ENCODE peak calls at places on chromosomes 7 and 10, in seven cellular contexts. X is cardiac fibroblast, J is SK-N-SH, Q is AG04449, D is GM12865, N is fibroblast of lung, M is mucosa of descending colon. Y is an unnamed sample.

GRCh38 chr10:126561499-126562208 is 108.8 kb downstream of the C10orf90 start:
- DNase-seq in X (no peak), J (no peak), Q (no peak), D (no peak), N (no peak), M (no peak), Y (no peak)

GRCh38 chr10:5364365-5364764 is 401 bp upstream of the UCN3 start:
- DNase-seq in X (no peak), J (no peak), Q (no peak), D (no peak), N (no peak), M (no peak), Y (no peak)

GRCh38 chr10:21173964-21174669 is 277.0 kb upstream of the NEBL start:
- DNase-seq in X (peak), J (peak), Q (no peak), D (peak), N (no peak), M (peak), Y (no peak)

GRCh38 chr10:103618027-103618385 is 124.5 kb downstream of the NEURL1 start:
- DNase-seq in X (no peak), J (no peak), Q (no peak), D (no peak), N (no peak), M (no peak), Y (no peak)

GRCh38 chr7:55977831-55978230 is 13.4 kb downstream of the NIPSNAP2 start:
- DNase-seq in X (peak), J (no peak), Q (peak), D (no peak), N (peak), M (no peak), Y (peak)

GRCh38 chr7:101248276-101248675 is 3.4 kb upstream of the FIS1 start:
- DNase-seq in X (no peak), J (no peak), Q (no peak), D (no peak), N (no peak), M (no peak), Y (no peak)

GRCh38 chr10:22805304-22805703 is 90.9 kb upstream of the PIP4K2A start:
- DNase-seq in X (peak), J (peak), Q (no peak), D (no peak), N (peak), M (peak), Y (peak)

GRCh38 chr7:17307033-17307432 is 8.6 kb downstream of the AHR start:
- DNase-seq in X (no peak), J (no peak), Q (no peak), D (no peak), N (peak), M (no peak), Y (no peak)

GRCh38 chr10:49745756-49746155 is 16.4 kb downstream of the OGDHL start:
- DNase-seq in X (no peak), J (no peak), Q (no peak), D (no peak), N (no peak), M (no peak), Y (no peak)

DNA sequence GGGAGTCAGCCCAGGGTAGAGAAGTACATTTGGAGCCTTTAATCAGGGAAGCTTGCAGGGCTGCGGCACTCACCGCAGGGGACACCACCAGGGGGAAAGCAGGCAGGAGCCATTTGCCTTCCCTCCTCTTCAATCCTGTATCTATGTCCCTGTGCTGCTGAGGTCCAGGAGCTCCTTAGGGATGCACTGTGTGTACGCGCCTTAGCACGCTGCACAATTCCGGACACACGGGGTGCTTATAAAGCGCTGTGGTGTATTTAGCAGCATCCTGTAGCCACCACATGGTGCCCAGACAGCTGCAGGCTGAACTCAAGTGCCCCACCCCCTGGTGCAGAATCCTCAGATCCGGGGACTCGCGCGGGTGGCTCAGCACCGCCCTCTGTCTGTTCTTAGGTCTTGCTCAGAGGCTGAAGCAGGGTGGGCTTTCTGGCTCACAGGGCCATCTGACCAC is 421.4 kb downstream of the SDK1 start:
- DNase-seq in X (peak), J (peak), Q (no peak), D (no peak), N (peak), M (peak), Y (peak)
- TF ChIP-seq CTCF in X (peak), J (no peak), Q (no peak), D (no peak), N (no peak), M (no peak), Y (peak)

DNA sequence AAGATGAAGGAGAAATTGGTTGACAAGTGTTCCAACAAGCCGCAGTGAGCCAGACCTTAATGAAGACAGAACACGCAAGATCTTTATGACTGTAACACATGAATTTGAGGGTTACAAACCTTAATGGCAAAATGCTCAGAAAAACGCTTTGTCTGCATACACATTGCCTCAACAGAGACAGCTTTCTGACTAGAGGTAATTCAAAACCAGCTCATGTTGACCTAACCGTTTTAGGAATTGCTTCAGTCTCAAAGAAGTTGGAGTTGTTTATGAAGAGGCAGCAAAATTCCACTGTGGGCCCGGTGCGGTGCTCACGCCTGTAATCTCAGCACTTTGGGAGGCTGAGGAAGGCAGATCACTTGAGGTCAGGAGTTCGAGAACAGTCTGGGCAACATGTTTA is 2.2 kb upstream of the GTF2I start:
- DNase-seq in X (no peak), J (no peak), Q (no peak), D (no peak), N (no peak), M (no peak), Y (no peak)
- H3K4me3 ChIP-seq in X (no peak), J (no peak), Q (no peak), D (no peak), N (no peak), M (no peak), Y (no peak)

DNA sequence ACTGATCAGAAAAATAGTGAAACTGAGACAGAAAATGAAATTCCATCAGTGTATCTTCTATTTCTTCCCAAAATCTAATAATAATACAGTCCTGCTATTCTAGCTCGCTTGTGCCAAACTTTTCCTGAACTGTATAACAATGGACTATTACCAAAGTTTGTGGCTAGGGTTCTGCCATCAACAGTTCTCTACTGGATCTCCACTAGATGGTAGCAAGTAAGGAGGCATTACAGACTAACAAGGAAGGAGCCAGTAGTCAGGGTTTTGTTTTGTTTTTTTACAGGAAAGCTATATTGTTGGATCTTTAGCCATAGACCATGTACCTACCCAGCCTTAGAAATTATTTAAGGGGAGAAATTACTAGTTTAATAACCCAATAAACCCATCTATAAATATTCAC is 10.8 kb downstream of the MTERF1 start:
- DNase-seq in X (no peak), J (no peak), Q (no peak), D (no peak), N (no peak), M (no peak), Y (no peak)
- TF ChIP-seq CTCF in X (peak), J (peak), Q (no peak), D (no peak), N (no peak), M (no peak), Y (no peak)

GRCh38 chr7:130494480-130494879 is 2.6 kb downstream of the MEST start:
- DNase-seq in X (no peak), J (no peak), Q (no peak), D (no peak), N (peak), M (no peak), Y (no peak)
- H3K4me3 ChIP-seq in X (peak), J (no peak), Q (peak), D (no peak), N (peak), M (no peak), Y (peak)

DNA sequence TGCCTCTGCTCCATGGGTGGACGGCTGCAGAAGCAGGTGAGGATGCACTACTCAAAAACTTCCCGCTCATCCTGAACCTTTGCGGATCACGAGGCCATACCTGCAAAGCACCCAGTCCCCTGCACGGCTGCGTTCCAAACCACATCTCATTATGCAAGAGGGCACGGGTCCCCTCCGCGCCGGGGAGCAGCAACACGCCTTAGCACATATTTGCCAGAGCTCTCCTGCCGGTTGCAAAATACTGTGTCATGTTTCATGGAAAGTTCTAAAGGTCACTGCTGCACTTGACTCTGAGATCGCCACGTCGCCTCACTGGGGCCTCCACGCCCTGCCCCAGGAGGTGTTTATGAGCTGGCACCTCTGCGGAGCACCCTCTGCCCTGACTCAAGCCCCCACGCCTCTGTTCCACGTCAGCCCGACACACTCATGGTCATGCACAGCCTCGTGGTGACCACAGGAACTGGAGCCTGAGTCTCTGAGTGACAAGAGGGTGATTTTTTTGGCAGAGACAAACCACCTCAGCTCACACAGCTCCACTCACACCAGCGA is 131.8 kb downstream of the PRKAG2 start:
- DNase-seq in X (peak), J (no peak), Q (no peak), D (no peak), N (peak), M (peak), Y (peak)
- TF ChIP-seq CTCF in X (peak), J (peak), Q (peak), D (peak), N (peak), M (peak), Y (peak)

DNA sequence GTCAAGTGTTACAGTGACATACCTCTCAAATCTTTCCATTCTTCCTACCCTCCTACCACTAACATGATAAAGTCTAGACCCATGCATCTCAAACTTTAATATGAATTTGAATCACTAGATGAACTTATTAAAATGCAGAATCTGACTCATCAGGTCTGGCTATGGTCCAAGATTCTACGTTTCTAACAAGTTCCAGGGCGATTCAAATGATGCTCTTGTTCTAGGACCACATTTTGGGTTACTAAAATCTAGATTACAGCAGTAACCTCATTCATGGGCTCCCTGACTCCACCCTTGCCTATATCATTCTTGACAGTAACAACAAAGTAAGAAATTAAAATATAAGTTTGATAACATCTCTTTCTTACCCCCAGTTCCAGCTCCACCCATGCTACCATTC is 124.8 kb upstream of the LSM8 start:
- DNase-seq in X (peak), J (no peak), Q (no peak), D (no peak), N (peak), M (no peak), Y (peak)
- H3K4me3 ChIP-seq in X (no peak), J (no peak), Q (no peak), D (no peak), N (no peak), M (no peak), Y (no peak)

GRCh38 chr10:19168584-19168983 is 120.0 kb downstream of the MALRD1 start:
- DNase-seq in X (no peak), J (peak), Q (no peak), D (no peak), N (peak), M (no peak), Y (no peak)
- TF ChIP-seq CTCF in X (peak), J (peak), Q (no peak), D (no peak), N (no peak), M (no peak), Y (peak)

GRCh38 chr7:96675548-96675947 is 34.1 kb downstream of the SEM1 start:
- DNase-seq in X (peak), J (no peak), Q (no peak), D (no peak), N (no peak), M (no peak), Y (no peak)
- H3K4me3 ChIP-seq in X (no peak), J (no peak), Q (no peak), D (no peak), N (no peak), M (no peak), Y (no peak)

DNA sequence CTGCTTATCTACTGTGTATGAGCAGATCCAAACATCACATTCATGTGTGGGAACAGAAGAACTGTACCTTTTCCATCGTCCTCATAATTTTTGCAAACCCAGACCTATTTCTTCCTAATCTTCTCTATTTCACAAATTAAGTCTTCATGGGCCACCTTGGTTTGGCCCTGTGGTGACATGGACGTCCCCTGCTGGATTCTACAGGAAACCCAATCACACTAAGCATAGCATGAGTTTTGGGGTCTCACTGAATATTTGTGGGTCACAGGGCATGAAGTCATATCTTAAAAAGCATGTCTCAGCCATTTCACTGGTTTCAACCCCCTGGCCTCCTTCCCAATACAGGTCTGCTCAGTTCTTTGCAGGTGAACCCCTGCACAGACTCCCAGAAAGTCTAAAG is 35.8 kb upstream of the CDCA7L start:
- DNase-seq in X (no peak), J (no peak), Q (no peak), D (no peak), N (no peak), M (no peak), Y (no peak)
- TF ChIP-seq CTCF in X (no peak), J (no peak), Q (no peak), D (no peak), N (no peak), M (no peak), Y (no peak)

Y was measured in astrocyte of the spinal cord.